ENCODE peak calls at places on chromosomes 1 and 21, in five cellular contexts. One of them, this sample, is unnamed.

GRCh38 chr1:209689484-209689883 is 14.3 kb downstream of the G0S2 start:
- DNase-seq in K562: no peak
- DNase-seq in GM12878: no peak
- DNase-seq in HepG2: no peak
- DNase-seq in H1: no peak
- DNase-seq in this sample: no peak

GRCh38 chr1:110188116-110188618 is 21.9 kb upstream of the KCNC4 start:
- DNase-seq in K562: no peak
- DNase-seq in GM12878: no peak
- DNase-seq in HepG2: no peak
- DNase-seq in H1: no peak
- DNase-seq in this sample: no peak

GRCh38 chr1:164602480-164603093 is 43.6 kb downstream of the PBX1 start:
- DNase-seq in K562: no peak
- DNase-seq in GM12878: no peak
- DNase-seq in HepG2: no peak
- DNase-seq in H1: no peak
- DNase-seq in this sample: no peak

GRCh38 chr1:216815239-216815955 is 92.2 kb upstream of the ESRRG start:
- DNase-seq in K562: no peak
- DNase-seq in GM12878: no peak
- DNase-seq in HepG2: no peak
- DNase-seq in H1: no peak
- DNase-seq in this sample: no peak

GRCh38 chr1:198575715-198576641 is 35.5 kb upstream of the ATP6V1G3 start:
- DNase-seq in K562: no peak
- DNase-seq in GM12878: no peak
- DNase-seq in HepG2: no peak
- DNase-seq in H1: no peak
- DNase-seq in this sample: no peak

GRCh38 chr21:20997633-20998455 is at the start of gene NCAM2:
- DNase-seq in K562: peak; percentile 72
- DNase-seq in GM12878: no peak
- DNase-seq in HepG2: peak; percentile 9
- DNase-seq in H1: peak; percentile 88
- DNase-seq in this sample: no peak

GRCh38 chr1:39204441-39205081 is at the start of gene MACF1:
- DNase-seq in K562: peak; percentile 75
- DNase-seq in GM12878: no peak
- DNase-seq in HepG2: no peak
- DNase-seq in H1: no peak
- DNase-seq in this sample: no peak

GRCh38 chr1:49051647-49052046 is 275.0 kb upstream of the BEND5 start:
- DNase-seq in K562: no peak
- DNase-seq in GM12878: no peak
- DNase-seq in HepG2: no peak
- DNase-seq in H1: no peak
- DNase-seq in this sample: no peak

GRCh38 chr1:29180497-29181412 is 945 bp downstream of the SRSF4 start:
- DNase-seq in K562: no peak
- DNase-seq in GM12878: no peak
- DNase-seq in HepG2: no peak
- DNase-seq in H1: no peak
- DNase-seq in this sample: no peak

GRCh38 chr1:8962812-8963669 is 17.4 kb downstream of the CA6 start:
- DNase-seq in K562: peak; percentile 81
- DNase-seq in GM12878: no peak
- DNase-seq in HepG2: peak; percentile 71
- DNase-seq in H1: peak; percentile 76
- DNase-seq in this sample: peak; percentile 68

GRCh38 chr1:69787151-69787550 is 219.4 kb downstream of the LRRC7 start:
- DNase-seq in K562: no peak
- DNase-seq in GM12878: no peak
- DNase-seq in HepG2: no peak
- DNase-seq in H1: peak; percentile 50
- DNase-seq in this sample: no peak

GRCh38 chr21:37380349-37381323 is 14.1 kb downstream of the DYRK1A start:
- DNase-seq in K562: no peak
- DNase-seq in GM12878: no peak
- DNase-seq in HepG2: no peak
- DNase-seq in H1: no peak
- DNase-seq in this sample: no peak

GRCh38 chr1:232986000-232986922 is 35.9 kb downstream of the NTPCR start:
- DNase-seq in K562: no peak
- DNase-seq in GM12878: no peak
- DNase-seq in HepG2: no peak
- DNase-seq in H1: no peak
- DNase-seq in this sample: no peak

GRCh38 chr1:183285746-183286145 is 99.7 kb downstream of the LAMC2 start:
- DNase-seq in K562: no peak
- DNase-seq in GM12878: no peak
- DNase-seq in HepG2: no peak
- DNase-seq in H1: no peak
- DNase-seq in this sample: no peak

DNA sequence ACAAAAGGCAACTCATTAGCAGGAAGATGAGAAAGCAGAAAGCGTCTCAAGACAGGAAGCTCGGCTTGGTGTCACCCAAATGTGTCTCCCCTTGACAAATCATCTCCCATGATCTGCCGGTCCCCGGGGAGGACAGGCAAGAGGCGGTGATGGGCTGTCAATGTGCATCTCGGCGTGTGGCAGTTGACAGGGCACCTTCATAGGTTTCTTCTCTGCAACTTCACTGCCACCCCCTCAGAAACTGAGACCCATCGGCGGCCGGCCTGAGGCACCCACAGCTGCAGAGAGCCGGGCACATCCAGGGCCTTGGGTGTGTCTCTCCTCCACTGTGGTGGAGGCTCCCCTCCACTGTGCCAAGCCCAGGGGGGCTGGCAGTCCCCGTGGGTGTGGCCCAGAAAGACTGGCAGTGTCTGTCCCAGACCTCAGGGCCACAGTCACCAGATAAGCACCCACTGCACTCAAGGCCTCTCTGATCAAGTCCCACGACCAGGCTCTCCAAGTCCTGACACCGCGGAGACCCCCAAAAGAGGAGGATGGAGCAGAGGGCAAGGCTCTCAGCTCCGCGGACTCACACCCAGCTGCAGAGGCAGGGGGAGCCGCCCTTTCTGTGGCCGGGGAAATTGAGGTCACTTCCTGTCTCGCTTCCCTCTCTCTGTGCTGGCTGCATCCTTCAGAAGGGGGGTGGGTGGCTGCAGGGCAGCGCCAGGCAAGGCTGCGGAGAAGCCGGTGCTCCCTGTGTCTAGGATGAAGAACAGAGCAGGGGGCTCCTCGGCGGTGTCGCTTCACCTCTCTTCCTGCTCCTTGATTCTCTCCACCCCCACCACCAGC is 39.6 kb upstream of the LBR start:
- DNase-seq in K562: no peak
- DNase-seq in GM12878: peak; percentile 74
- DNase-seq in HepG2: no peak
- DNase-seq in H1: no peak
- DNase-seq in this sample: no peak
- TF ChIP-seq SIN3A in K562: no peak
- TF ChIP-seq SIN3A in GM12878: peak; percentile 62
- TF ChIP-seq SIN3A in HepG2: no peak
- TF ChIP-seq SIN3A in H1: no peak
- TF ChIP-seq SIN3A in this sample: no peak

DNA sequence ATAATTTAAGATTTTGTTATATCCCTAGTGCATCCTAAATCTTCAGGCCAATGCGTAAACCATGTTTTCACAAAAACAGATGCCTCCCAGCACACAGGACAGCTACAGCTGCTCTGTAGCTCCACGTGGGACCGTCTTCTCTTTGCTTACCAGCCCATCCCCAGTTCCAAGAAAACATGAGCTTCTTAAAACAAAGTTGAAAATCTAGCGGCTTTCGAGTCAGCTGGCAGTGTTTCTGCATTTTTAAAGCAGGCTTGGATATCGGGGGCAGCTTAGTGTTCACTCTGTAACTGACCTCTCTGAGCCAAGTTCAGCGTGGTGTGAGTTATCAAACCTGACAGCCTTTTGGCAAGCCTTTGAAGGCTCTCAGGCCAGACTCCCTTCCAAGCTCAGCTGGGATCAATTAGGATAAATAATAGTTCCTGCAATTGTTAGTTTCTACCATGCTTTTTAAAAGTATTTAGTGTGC is 881.5 kb downstream of the LTN1 start:
- DNase-seq in K562: no peak
- DNase-seq in GM12878: no peak
- DNase-seq in HepG2: no peak
- DNase-seq in H1: no peak
- DNase-seq in this sample: no peak
- TF ChIP-seq SP1 in K562: no peak
- TF ChIP-seq SP1 in GM12878: no peak
- TF ChIP-seq SP1 in HepG2: no peak
- TF ChIP-seq SP1 in H1: no peak
- TF ChIP-seq SP1 in this sample: no peak

GRCh38 chr1:5950994-5951749 is 41.1 kb downstream of the NPHP4 start:
- DNase-seq in K562: no peak
- DNase-seq in GM12878: no peak
- DNase-seq in HepG2: no peak
- DNase-seq in H1: no peak
- DNase-seq in this sample: no peak
- TF ChIP-seq SIN3A in K562: no peak
- TF ChIP-seq SIN3A in GM12878: no peak
- TF ChIP-seq SIN3A in HepG2: no peak
- TF ChIP-seq SIN3A in H1: no peak
- TF ChIP-seq SIN3A in this sample: no peak

GRCh38 chr1:11493972-11494655 is 15.2 kb downstream of the DISP3 start:
- DNase-seq in K562: no peak
- DNase-seq in GM12878: no peak
- DNase-seq in HepG2: no peak
- DNase-seq in H1: no peak
- DNase-seq in this sample: no peak
- TF ChIP-seq SP1 in K562: no peak
- TF ChIP-seq SP1 in GM12878: no peak
- TF ChIP-seq SP1 in HepG2: no peak
- TF ChIP-seq SP1 in H1: no peak
- TF ChIP-seq SP1 in this sample: no peak

GRCh38 chr1:231395051-231395995 is 26.8 kb downstream of the EGLN1 start:
- DNase-seq in K562: no peak
- DNase-seq in GM12878: no peak
- DNase-seq in HepG2: peak; percentile 74
- DNase-seq in H1: no peak
- DNase-seq in this sample: peak; percentile 79
- TF ChIP-seq SIN3A in K562: no peak
- TF ChIP-seq SIN3A in GM12878: no peak
- TF ChIP-seq SIN3A in HepG2: no peak
- TF ChIP-seq SIN3A in H1: no peak
- TF ChIP-seq SIN3A in this sample: no peak

GRCh38 chr1:117017648-117018047 is 16.1 kb downstream of the CD101 start:
- DNase-seq in K562: no peak
- DNase-seq in GM12878: no peak
- DNase-seq in HepG2: no peak
- DNase-seq in H1: no peak
- DNase-seq in this sample: no peak
- TF ChIP-seq SP1 in K562: no peak
- TF ChIP-seq SP1 in GM12878: no peak
- TF ChIP-seq SP1 in HepG2: no peak
- TF ChIP-seq SP1 in H1: no peak
- TF ChIP-seq SP1 in this sample: no peak

GRCh38 chr1:44653107-44653964 is 20.9 kb downstream of the TMEM53 start:
- DNase-seq in K562: no peak
- DNase-seq in GM12878: no peak
- DNase-seq in HepG2: no peak
- DNase-seq in H1: no peak
- DNase-seq in this sample: no peak

GRCh38 chr1:44654621-44655187 is 19.6 kb downstream of the TMEM53 start:
- DNase-seq in K562: no peak
- DNase-seq in GM12878: no peak
- DNase-seq in HepG2: no peak
- DNase-seq in H1: no peak
- DNase-seq in this sample: no peak

GRCh38 chr1:44652445-44653106 is 21.7 kb downstream of the TMEM53 start:
- DNase-seq in K562: peak; percentile 85
- DNase-seq in GM12878: no peak
- DNase-seq in HepG2: peak; percentile 46
- DNase-seq in H1: peak; percentile 94
- DNase-seq in this sample: no peak

GRCh38 chr1:44659566-44659965 is 14.7 kb downstream of the TMEM53 start:
- DNase-seq in K562: no peak
- DNase-seq in GM12878: no peak
- DNase-seq in HepG2: no peak
- DNase-seq in H1: no peak
- DNase-seq in this sample: no peak

DNA sequence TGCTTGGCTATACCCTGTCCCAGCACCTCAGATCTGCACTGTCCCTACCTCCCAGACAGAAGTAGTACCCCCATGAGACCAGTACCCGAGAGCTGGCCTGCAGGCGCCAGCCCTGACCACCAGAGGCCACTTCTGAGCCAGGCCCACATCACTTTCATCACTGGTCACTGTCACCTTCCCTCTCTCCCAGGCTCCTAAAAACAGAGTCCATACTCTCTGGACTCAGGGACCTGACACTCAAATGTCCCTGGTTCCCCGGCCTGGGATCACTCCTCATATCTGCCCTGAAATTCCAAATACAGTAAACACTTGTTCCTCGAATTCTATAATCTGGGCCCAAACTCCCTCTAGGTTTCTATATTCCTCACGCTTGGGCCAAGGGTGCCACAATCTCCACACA is 18.7 kb downstream of the TMEM53 start:
- DNase-seq in K562: peak; percentile 62
- DNase-seq in GM12878: no peak
- DNase-seq in HepG2: peak; percentile 34
- DNase-seq in H1: peak; percentile 66
- DNase-seq in this sample: no peak
- TF ChIP-seq SIN3A in K562: no peak
- TF ChIP-seq SIN3A in GM12878: no peak
- TF ChIP-seq SIN3A in HepG2: no peak
- TF ChIP-seq SIN3A in H1: no peak
- TF ChIP-seq SIN3A in this sample: no peak